ENCODE peak calls at places on chromosomes 2 and 18, in ten cellular contexts. Y is M059J; R is kidney; G is NCI-H345; V is HTR-8/SVneo; S is body of pancreas; X is substantia nigra; T is stimulated activated CD8-positive, alpha-beta memory T cell treated with anti-CD3 and anti-CD28 coated beads, Interleukin-12 subunit alpha, Interleukin-12 subunit beta, amount 100 ng/mL, for 4 hours; C is HT1080; O is activated CD8-positive, alpha-beta memory T cell treated with anti-CD3 and anti-CD28 coated beads for 1 hour. W is an unnamed sample.

GRCh38 chr2:230434677-230435324 is 18.8 kb downstream of the SP100 start:
- DNase-seq in Y (no peak), R (no peak), G (no peak), V (no peak), S (no peak), X (no peak), T (no peak), C (no peak), O (no peak), W (no peak)

GRCh38 chr18:23619388-23619873 is 33.1 kb upstream of the NPC1 start:
- DNase-seq in Y (peak), R (no peak), G (no peak), V (no peak), S (peak), X (no peak), T (no peak), C (no peak), O (no peak), W (no peak)

GRCh38 chr2:48699377-48699951 is 56.1 kb downstream of the LHCGR start:
- DNase-seq in Y (peak), R (no peak), G (no peak), V (no peak), S (no peak), X (no peak), T (no peak), C (no peak), O (no peak), W (no peak)

GRCh38 chr2:169818241-169818640 is 6.5 kb downstream of the METTL5 start:
- DNase-seq in Y (peak), R (no peak), G (no peak), V (no peak), S (no peak), X (no peak), T (no peak), C (no peak), O (no peak), W (no peak)

GRCh38 chr2:15116830-15117229 is 444.3 kb downstream of the NBAS start:
- DNase-seq in Y (no peak), R (no peak), G (no peak), V (no peak), S (no peak), X (no peak), T (no peak), C (no peak), O (no peak), W (no peak)

GRCh38 chr2:152320166-152320565 is 14.8 kb upstream of the FMNL2 start:
- DNase-seq in Y (peak), R (no peak), G (no peak), V (no peak), S (peak), X (no peak), T (no peak), C (peak), O (no peak), W (no peak)

GRCh38 chr2:218569661-218570500 is 1.2 kb downstream of the CNOT9 start:
- DNase-seq in Y (peak), R (no peak), G (no peak), V (peak), S (peak), X (no peak), T (no peak), C (peak), O (no peak), W (no peak)

GRCh38 chr2:159156834-159157233 is 129.7 kb downstream of the WDSUB1 start:
- DNase-seq in Y (no peak), R (peak), G (no peak), V (no peak), S (peak), X (no peak), T (no peak), C (no peak), O (no peak), W (no peak)

GRCh38 chr2:242040681-242041080 is 171.2 kb downstream of the RTP5 start:
- DNase-seq in Y (no peak), R (no peak), G (no peak), V (no peak), S (no peak), X (no peak), T (no peak), C (no peak), O (no peak), W (no peak)

GRCh38 chr18:63686871-63687270 is 15.9 kb upstream of the SERPINB11 start:
- DNase-seq in Y (no peak), R (no peak), G (no peak), V (no peak), S (no peak), X (no peak), T (no peak), C (no peak), O (no peak), W (no peak)

GRCh38 chr18:24130494-24130893 is 8.4 kb upstream of the CABYR start:
- DNase-seq in Y (no peak), R (no peak), G (no peak), V (no peak), S (no peak), X (no peak), T (no peak), C (no peak), O (no peak), W (no peak)

GRCh38 chr2:131042161-131042775 is 51.0 kb downstream of the FAM168B start:
- DNase-seq in Y (no peak), R (no peak), G (no peak), V (no peak), S (no peak), X (no peak), T (no peak), C (no peak), O (no peak), W (no peak)

GRCh38 chr18:46761054-46761769 is 4.4 kb upstream of the ST8SIA5 start:
- DNase-seq in Y (no peak), R (no peak), G (peak), V (no peak), S (no peak), X (no peak), T (no peak), C (no peak), O (no peak), W (peak)

GRCh38 chr2:164719996-164720941 is 99.0 kb upstream of the GRB14 start:
- DNase-seq in Y (no peak), R (no peak), G (no peak), V (peak), S (no peak), X (no peak), T (no peak), C (no peak), O (no peak), W (no peak)

GRCh38 chr18:77647472-77647871 is 397.8 kb downstream of the GALR1 start:
- DNase-seq in Y (no peak), R (no peak), G (no peak), V (no peak), S (no peak), X (no peak), T (no peak), C (no peak), O (no peak), W (no peak)

GRCh38 chr2:37997629-37998028 is 72.5 kb downstream of the RMDN2 start:
- DNase-seq in Y (no peak), R (no peak), G (no peak), V (no peak), S (no peak), X (no peak), T (no peak), C (no peak), O (no peak), W (no peak)

GRCh38 chr2:135030826-135031225 is 16.4 kb downstream of the MAP3K19 start:
- DNase-seq in Y (peak), R (no peak), G (no peak), V (peak), S (no peak), X (no peak), T (no peak), C (peak), O (no peak), W (no peak)

GRCh38 chr2:69828913-69829242 is 582 bp upstream of the GMCL1 start:
- DNase-seq in Y (no peak), R (no peak), G (no peak), V (no peak), S (no peak), X (no peak), T (no peak), C (no peak), O (no peak), W (no peak)

GRCh38 chr2:168920504-168921157 is 19.5 kb downstream of the G6PC2 start:
- DNase-seq in Y (peak), R (no peak), G (peak), V (peak), S (no peak), X (no peak), T (no peak), C (peak), O (no peak), W (peak)

GRCh38 chr2:19124135-19124534 is 234.3 kb downstream of the OSR1 start:
- DNase-seq in Y (peak), R (no peak), G (no peak), V (no peak), S (no peak), X (no peak), T (no peak), C (peak), O (no peak), W (no peak)

GRCh38 chr2:45288532-45288931 is 279.3 kb upstream of the SIX2 start:
- DNase-seq in Y (no peak), R (no peak), G (no peak), V (peak), S (no peak), X (no peak), T (no peak), C (peak), O (no peak), W (no peak)

GRCh38 chr2:111148225-111148873 is 27.6 kb downstream of the BCL2L11 start:
- DNase-seq in Y (no peak), R (no peak), G (no peak), V (no peak), S (no peak), X (no peak), T (no peak), C (no peak), O (no peak), W (no peak)

GRCh38 chr2:238093181-238094140 is 6.7 kb upstream of the ESPNL start:
- DNase-seq in Y (no peak), R (peak), G (no peak), V (no peak), S (no peak), X (no peak), T (no peak), C (no peak), O (no peak), W (no peak)

GRCh38 chr2:144438722-144439508 is 81.0 kb downstream of the ZEB2 start:
- DNase-seq in Y (no peak), R (no peak), G (peak), V (no peak), S (no peak), X (no peak), T (no peak), C (no peak), O (no peak), W (no peak)

GRCh38 chr2:69181806-69182427 is 168.9 kb downstream of the ANTXR1 start:
- DNase-seq in Y (peak), R (no peak), G (no peak), V (no peak), S (no peak), X (no peak), T (no peak), C (peak), O (no peak), W (no peak)

GRCh38 chr2:127175821-127176354 is 44.2 kb downstream of the CYP27C1 start:
- DNase-seq in Y (peak), R (peak), G (no peak), V (no peak), S (no peak), X (no peak), T (no peak), C (no peak), O (no peak), W (no peak)

GRCh38 chr18:79962835-79963657 is 1.4 kb upstream of the HSBP1L1 start:
- DNase-seq in Y (no peak), R (no peak), G (no peak), V (no peak), S (no peak), X (no peak), T (no peak), C (no peak), O (no peak), W (no peak)

GRCh38 chr18:59123588-59124369 is 15.9 kb upstream of the SEC11C start:
- DNase-seq in Y (peak), R (no peak), G (no peak), V (peak), S (no peak), X (no peak), T (no peak), C (peak), O (no peak), W (no peak)

GRCh38 chr18:75034937-75035336 is 174.0 kb downstream of the PTGR3 start:
- DNase-seq in Y (no peak), R (no peak), G (no peak), V (no peak), S (no peak), X (no peak), T (no peak), C (no peak), O (no peak), W (no peak)

GRCh38 chr2:217065695-217066405 is 206.0 kb upstream of the TNP1 start:
- DNase-seq in Y (peak), R (no peak), G (no peak), V (peak), S (no peak), X (no peak), T (no peak), C (peak), O (no peak), W (no peak)

GRCh38 chr2:127577503-127577902 is 42.0 kb downstream of the MYO7B start:
- DNase-seq in Y (no peak), R (peak), G (no peak), V (no peak), S (no peak), X (no peak), T (no peak), C (no peak), O (no peak), W (no peak)

GRCh38 chr2:154912215-154912614 is 213.7 kb downstream of the KCNJ3 start:
- DNase-seq in Y (no peak), R (no peak), G (no peak), V (no peak), S (no peak), X (no peak), T (no peak), C (no peak), O (no peak), W (no peak)

GRCh38 chr2:158025263-158025996 is 76.2 kb upstream of the UPP2 start:
- DNase-seq in Y (peak), R (no peak), G (no peak), V (no peak), S (no peak), X (no peak), T (no peak), C (peak), O (no peak), W (no peak)

GRCh38 chr2:173221081-173221695 is 133.5 kb upstream of the CDCA7 start:
- DNase-seq in Y (no peak), R (no peak), G (no peak), V (no peak), S (no peak), X (no peak), T (no peak), C (no peak), O (no peak), W (no peak)

GRCh38 chr2:153870308-153870707 is 1.4 kb upstream of the GALNT13 start:
- DNase-seq in Y (no peak), R (no peak), G (peak), V (no peak), S (no peak), X (no peak), T (no peak), C (peak), O (no peak), W (no peak)

W was measured in NCI-H1092.